ENCODE peak calls at places on chromosomes 16 and 17, in seven cellular contexts. V is transverse colon, E is prostate gland, W is vagina, Y is stomach, A is spleen, N is sigmoid colon. I is an unnamed sample.

GRCh38 chr16:80122155-80122554 is 418.6 kb upstream of the DYNLRB2 start:
- DNase-seq in V (peak; percentile 18), E (peak; percentile 42), W (no peak), Y (no peak), A (no peak), N (peak; percentile 81), I (peak; percentile 21)

GRCh38 chr16:31513126-31513525 is 4.9 kb upstream of the RUSF1 start:
- DNase-seq in V (no peak), E (no peak), W (no peak), Y (no peak), A (no peak), N (no peak), I (no peak)

GRCh38 chr16:69523571-69523970 is 42.2 kb upstream of the NFAT5 start:
- DNase-seq in V (peak; percentile 84), E (no peak), W (no peak), Y (no peak), A (no peak), N (no peak), I (no peak)

GRCh38 chr16:11824362-11824761 is 27.0 kb downstream of the RSL1D1 start:
- DNase-seq in V (peak; percentile 41), E (no peak), W (no peak), Y (peak; percentile 30), A (peak; percentile 79), N (peak; percentile 76), I (peak; percentile 72)

GRCh38 chr16:14309001-14309886 is 238.1 kb downstream of the MRTFB start:
- DNase-seq in V (no peak), E (peak; percentile 36), W (no peak), Y (peak; percentile 42), A (peak; percentile 68), N (no peak), I (no peak)

GRCh38 chr17:385195-385835 is 32.7 kb upstream of the RPH3AL start:
- DNase-seq in V (peak; percentile 42), E (no peak), W (no peak), Y (peak; percentile 48), A (peak; percentile 83), N (peak; percentile 83), I (peak; percentile 89)

GRCh38 chr16:85573696-85574641 is 39.2 kb upstream of the GSE1 start:
- DNase-seq in V (no peak), E (no peak), W (no peak), Y (no peak), A (no peak), N (peak; percentile 90), I (peak; percentile 85)

GRCh38 chr17:38608648-38609047 is 2.9 kb upstream of the SRCIN1 start:
- DNase-seq in V (peak; percentile 74), E (peak; percentile 65), W (no peak), Y (peak; percentile 85), A (no peak), N (no peak), I (peak; percentile 68)

GRCh38 chr16:12323007-12323699 is 346.6 kb downstream of the SNX29 start:
- DNase-seq in V (no peak), E (no peak), W (no peak), Y (no peak), A (no peak), N (no peak), I (no peak)

GRCh38 chr17:37829446-37830142 is 84.7 kb upstream of the HNF1B start:
- DNase-seq in V (no peak), E (no peak), W (no peak), Y (no peak), A (no peak), N (no peak), I (no peak)

GRCh38 chr17:57009737-57010445 is 32.0 kb downstream of the SCPEP1 start:
- DNase-seq in V (peak; percentile 73), E (peak; percentile 33), W (no peak), Y (peak; percentile 69), A (peak; percentile 77), N (no peak), I (no peak)

GRCh38 chr17:38741853-38742421 is 6.2 kb downstream of the PCGF2 start:
- DNase-seq in V (peak; percentile 80), E (peak; percentile 64), W (no peak), Y (peak; percentile 83), A (peak; percentile 53), N (peak; percentile 82), I (no peak)

GRCh38 chr17:15271731-15272130 is 6.6 kb upstream of the PMP22 start:
- DNase-seq in V (no peak), E (no peak), W (no peak), Y (no peak), A (no peak), N (no peak), I (no peak)

GRCh38 chr16:85612801-85613608 is at the start of gene GSE1:
- DNase-seq in V (peak; percentile 98), E (peak; percentile 99), W (no peak), Y (peak; percentile 99), A (peak; percentile 93), N (peak; percentile 96), I (peak; percentile 98)

GRCh38 chr17:62882878-62883277 is 74.8 kb upstream of the MARCHF10 start:
- DNase-seq in V (no peak), E (no peak), W (no peak), Y (no peak), A (no peak), N (no peak), I (no peak)

GRCh38 chr17:49978501-49978900 is 9.5 kb downstream of the DLX4 start:
- DNase-seq in V (no peak), E (no peak), W (no peak), Y (no peak), A (no peak), N (no peak), I (no peak)

GRCh38 chr16:23124315-23124714 is 24.9 kb downstream of the USP31 start:
- DNase-seq in V (no peak), E (no peak), W (no peak), Y (no peak), A (no peak), N (peak; percentile 75), I (no peak)

DNA sequence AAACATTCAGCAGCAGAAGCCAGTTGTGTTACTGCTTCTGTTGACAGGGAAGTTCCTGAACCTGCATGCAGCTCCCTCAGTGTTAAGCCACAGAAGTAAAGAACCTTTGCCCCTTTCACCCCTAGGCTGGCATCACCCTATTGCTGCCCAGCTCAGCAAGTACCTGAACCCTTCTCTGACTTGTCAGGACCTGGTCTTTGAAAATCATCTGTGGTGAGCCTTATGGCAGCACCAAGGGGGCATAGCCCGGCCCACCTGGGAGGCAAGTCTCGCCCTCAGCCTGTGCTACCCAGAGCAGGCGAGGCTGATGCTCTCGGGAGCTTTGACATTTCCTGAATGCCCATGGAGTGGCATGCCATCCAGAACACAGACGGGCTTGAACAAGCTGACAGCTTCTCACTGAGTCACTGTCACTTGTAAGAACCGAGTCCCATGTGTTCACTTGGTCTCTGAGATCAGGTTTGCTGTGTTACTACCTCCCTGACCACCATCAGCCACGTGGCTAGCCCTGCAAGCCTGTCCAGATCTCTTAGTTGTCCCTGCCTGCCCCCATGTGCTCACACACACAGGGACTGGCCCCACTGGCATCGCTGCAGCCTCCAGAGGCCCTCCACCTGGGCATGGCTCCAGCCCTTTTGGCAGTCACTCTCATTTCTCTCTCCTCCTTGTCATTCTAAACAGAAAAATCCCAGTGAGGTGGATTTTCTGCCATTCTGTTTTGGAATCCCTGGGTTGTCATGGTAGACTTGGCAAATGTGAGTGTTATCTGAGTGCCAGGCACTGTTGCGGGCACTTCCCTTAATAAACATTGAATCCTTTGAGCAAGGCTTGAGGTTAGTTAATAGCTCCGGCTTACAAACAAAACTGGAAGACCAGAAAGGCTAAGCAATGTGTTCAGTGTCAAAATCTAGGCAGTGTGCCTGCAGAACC is 2.9 kb upstream of the CARMIL2 start:
- DNase-seq in V (no peak), E (peak; percentile 67), W (no peak), Y (peak; percentile 75), A (no peak), N (peak; percentile 89), I (peak; percentile 84)
- TF ChIP-seq POLR2AphosphoS5 in V (no peak), E (peak; percentile 40), W (no peak), Y (no peak), A (no peak), N (peak; percentile 47), I (no peak)

DNA sequence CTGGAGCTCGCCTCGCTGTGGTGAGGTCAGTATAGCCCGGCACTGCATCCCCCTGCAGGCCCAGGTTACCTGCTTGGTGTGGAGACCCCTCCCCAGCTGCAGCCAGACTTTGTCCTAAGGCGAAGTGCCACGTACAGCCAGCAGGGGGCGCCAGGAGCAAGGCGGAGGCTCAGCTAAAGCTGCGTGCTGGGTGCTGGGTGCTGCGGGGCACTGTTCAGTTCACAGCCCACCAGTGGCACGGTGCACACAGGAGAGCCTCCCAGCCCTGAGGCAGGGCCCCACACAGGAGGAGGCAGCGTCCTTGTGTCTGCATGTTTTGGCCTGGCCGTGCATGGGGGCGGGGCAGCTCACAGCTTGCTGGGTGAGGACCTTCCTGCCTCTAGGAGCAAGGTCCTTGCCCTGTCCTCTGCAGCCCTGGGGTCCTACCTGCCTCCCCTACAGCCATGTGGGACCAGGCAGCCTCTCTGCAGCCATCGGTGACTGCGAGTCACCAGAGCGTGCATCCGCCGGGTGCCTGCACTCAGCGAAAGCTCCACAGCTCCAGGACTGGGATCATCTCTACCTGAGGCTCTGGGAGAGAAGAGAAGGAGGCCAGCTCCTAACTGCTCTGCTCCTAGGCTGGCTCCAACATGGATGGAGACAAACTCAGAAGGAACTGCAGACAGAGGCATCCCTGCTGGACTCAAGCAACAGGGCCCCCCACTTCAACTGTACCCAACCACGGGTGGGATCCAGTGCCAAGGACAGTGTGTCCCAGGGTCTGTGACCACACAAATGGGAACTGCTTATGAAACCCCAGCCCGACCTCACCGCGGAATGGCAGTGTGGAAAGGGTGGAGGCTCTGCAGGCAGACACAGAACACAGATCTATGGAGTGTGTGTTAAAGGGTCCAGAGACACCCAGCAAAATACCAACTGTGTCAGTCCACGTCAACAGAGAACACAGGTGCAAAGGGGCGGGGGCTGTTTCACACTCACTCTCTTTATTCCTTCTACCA is 19.0 kb downstream of the SLC7A5 start:
- DNase-seq in V (peak; percentile 72), E (peak; percentile 45), W (no peak), Y (peak; percentile 78), A (peak; percentile 94), N (no peak), I (peak; percentile 72)
- TF ChIP-seq POLR2A in V (no peak), E (no peak), W (no peak), Y (no peak), A (no peak), N (no peak), I (no peak)

GRCh38 chr17:78255029-78255656 is 23.7 kb downstream of the TMEM235 start:
- DNase-seq in V (no peak), E (no peak), W (no peak), Y (no peak), A (peak; percentile 77), N (no peak), I (no peak)

GRCh38 chr17:78255953-78256704 is 24.7 kb downstream of the TMEM235 start:
- DNase-seq in V (no peak), E (no peak), W (no peak), Y (no peak), A (peak; percentile 81), N (no peak), I (no peak)

GRCh38 chr17:78257810-78258322 is 26.4 kb downstream of the TMEM235 start:
- DNase-seq in V (no peak), E (no peak), W (no peak), Y (peak; percentile 38), A (peak; percentile 91), N (no peak), I (peak; percentile 76)

GRCh38 chr17:78256705-78257559 is 25.5 kb downstream of the TMEM235 start:
- DNase-seq in V (no peak), E (no peak), W (no peak), Y (no peak), A (peak; percentile 76), N (no peak), I (no peak)

GRCh38 chr17:78258323-78259229 is 27.1 kb downstream of the TMEM235 start:
- DNase-seq in V (no peak), E (no peak), W (no peak), Y (peak; percentile 63), A (peak; percentile 95), N (no peak), I (peak; percentile 84)
- TF ChIP-seq POLR2AphosphoS5 in V (no peak), E (no peak), W (no peak), Y (peak; percentile 60), A (peak; percentile 73), N (no peak), I (peak; percentile 98)

GRCh38 chr17:58329035-58329807 is 626 bp upstream of the TSPOAP1 start:
- DNase-seq in V (peak; percentile 53), E (no peak), W (no peak), Y (peak; percentile 37), A (peak; percentile 93), N (no peak), I (peak; percentile 74)
- TF ChIP-seq POLR2A in V (no peak), E (no peak), W (no peak), Y (no peak), A (peak; percentile 7), N (no peak), I (no peak)